ENCODE peak calls at places on chromosomes 6 and 20, in seven cellular contexts. W, V, R, U, J, B and C are unnamed samples.

GRCh38 chr20:8790442-8791074 is 278.3 kb upstream of the PLCB4 start:
- DNase-seq in W (peak; percentile 50), V (no peak), R (no peak), U (peak; percentile 63), J (peak; percentile 69), B (no peak), C (no peak)

GRCh38 chr20:2558581-2559301 is 22.4 kb downstream of the TMC2 start:
- DNase-seq in W (no peak), V (no peak), R (no peak), U (no peak), J (no peak), B (no peak), C (no peak)

GRCh38 chr6:127515234-127515793 is 3.8 kb downstream of the MTCL3 start:
- DNase-seq in W (peak; percentile 75), V (no peak), R (no peak), U (no peak), J (peak; percentile 89), B (no peak), C (no peak)

GRCh38 chr6:54074109-54074508 is 37.1 kb upstream of the MLIP start:
- DNase-seq in W (no peak), V (no peak), R (no peak), U (no peak), J (peak; percentile 69), B (no peak), C (no peak)

GRCh38 chr20:15890358-15890982 is 682.8 kb downstream of the KIF16B start:
- DNase-seq in W (no peak), V (no peak), R (no peak), U (no peak), J (no peak), B (no peak), C (no peak)

GRCh38 chr20:36463212-36464061 is 77.9 kb upstream of the MYL9 start:
- DNase-seq in W (no peak), V (no peak), R (no peak), U (peak; percentile 27), J (no peak), B (no peak), C (no peak)

GRCh38 chr6:138943089-138943625 is 44.9 kb downstream of the REPS1 start:
- DNase-seq in W (no peak), V (no peak), R (no peak), U (no peak), J (no peak), B (no peak), C (no peak)

GRCh38 chr20:35883341-35883777 is 70.9 kb downstream of the SCAND1 start:
- DNase-seq in W (no peak), V (no peak), R (no peak), U (no peak), J (peak; percentile 68), B (no peak), C (no peak)

GRCh38 chr20:57996465-57996864 is 232.0 kb downstream of the ANKRD60 start:
- DNase-seq in W (no peak), V (no peak), R (no peak), U (no peak), J (no peak), B (no peak), C (no peak)

GRCh38 chr6:24910850-24911712 is 24.7 kb downstream of the RIPOR2 start:
- DNase-seq in W (peak; percentile 81), V (peak; percentile 90), R (peak; percentile 57), U (no peak), J (peak; percentile 64), B (no peak), C (no peak)

GRCh38 chr20:22619272-22619671 is 34.9 kb upstream of the FOXA2 start:
- DNase-seq in W (no peak), V (no peak), R (no peak), U (no peak), J (peak; percentile 55), B (no peak), C (no peak)

GRCh38 chr6:37569317-37569716 is 69.6 kb upstream of the CCDC167 start:
- DNase-seq in W (no peak), V (no peak), R (no peak), U (no peak), J (no peak), B (no peak), C (no peak)

GRCh38 chr6:157806496-157807215 is 16.4 kb upstream of the SNX9 start:
- DNase-seq in W (no peak), V (no peak), R (no peak), U (no peak), J (peak; percentile 65), B (no peak), C (no peak)

GRCh38 chr6:149384464-149384863 is 15.6 kb upstream of the SUMO4 start:
- DNase-seq in W (no peak), V (no peak), R (no peak), U (no peak), J (no peak), B (no peak), C (no peak)

GRCh38 chr6:33344771-33345697 is 27.5 kb upstream of the ZBTB22 start:
- DNase-seq in W (peak; percentile 68), V (peak; percentile 64), R (peak; percentile 46), U (peak; percentile 70), J (peak; percentile 84), B (peak; percentile 29), C (no peak)

GRCh38 chr6:112879920-112880413 is 532.8 kb downstream of the RFPL4B start:
- DNase-seq in W (no peak), V (peak; percentile 50), R (no peak), U (peak; percentile 21), J (peak; percentile 44), B (no peak), C (no peak)

GRCh38 chr20:20395856-20396600 is 28.1 kb downstream of the INSM1 start:
- DNase-seq in W (no peak), V (no peak), R (no peak), U (no peak), J (no peak), B (no peak), C (no peak)

GRCh38 chr6:75157336-75157735 is 48.5 kb downstream of the COL12A1 start:
- DNase-seq in W (no peak), V (no peak), R (no peak), U (no peak), J (no peak), B (no peak), C (no peak)

GRCh38 chr6:57013501-57013900 is 33.0 kb upstream of the KIAA1586 start:
- DNase-seq in W (no peak), V (no peak), R (no peak), U (no peak), J (no peak), B (no peak), C (no peak)

GRCh38 chr6:41966214-41966920 is 24.8 kb upstream of the CCND3 start:
- DNase-seq in W (no peak), V (no peak), R (no peak), U (no peak), J (peak; percentile 31), B (no peak), C (no peak)

GRCh38 chr6:7974932-7975763 is 64.6 kb upstream of the TXNDC5 start:
- DNase-seq in W (peak; percentile 39), V (peak; percentile 83), R (peak; percentile 79), U (peak; percentile 82), J (peak; percentile 64), B (no peak), C (no peak)

GRCh38 chr6:34240329-34241248 is 3.9 kb downstream of the HMGA1 start:
- DNase-seq in W (no peak), V (no peak), R (no peak), U (peak; percentile 22), J (no peak), B (no peak), C (no peak)

GRCh38 chr20:36802326-36803223 is 29.0 kb upstream of the DSN1 start:
- DNase-seq in W (no peak), V (no peak), R (no peak), U (no peak), J (no peak), B (no peak), C (no peak)

GRCh38 chr20:1338096-1338495 is 9.2 kb upstream of the SDCBP2 start:
- DNase-seq in W (no peak), V (no peak), R (no peak), U (no peak), J (no peak), B (no peak), C (no peak)

GRCh38 chr20:1338801-1339200 is 9.9 kb upstream of the SDCBP2 start:
- DNase-seq in W (no peak), V (no peak), R (no peak), U (no peak), J (no peak), B (no peak), C (no peak)

GRCh38 chr20:1335961-1336698 is 7.2 kb upstream of the SDCBP2 start:
- DNase-seq in W (no peak), V (no peak), R (no peak), U (no peak), J (no peak), B (no peak), C (peak; percentile 82)

GRCh38 chr20:1336699-1337387 is 7.9 kb upstream of the SDCBP2 start:
- DNase-seq in W (no peak), V (peak; percentile 85), R (peak; percentile 56), U (peak; percentile 58), J (no peak), B (no peak), C (no peak)

DNA sequence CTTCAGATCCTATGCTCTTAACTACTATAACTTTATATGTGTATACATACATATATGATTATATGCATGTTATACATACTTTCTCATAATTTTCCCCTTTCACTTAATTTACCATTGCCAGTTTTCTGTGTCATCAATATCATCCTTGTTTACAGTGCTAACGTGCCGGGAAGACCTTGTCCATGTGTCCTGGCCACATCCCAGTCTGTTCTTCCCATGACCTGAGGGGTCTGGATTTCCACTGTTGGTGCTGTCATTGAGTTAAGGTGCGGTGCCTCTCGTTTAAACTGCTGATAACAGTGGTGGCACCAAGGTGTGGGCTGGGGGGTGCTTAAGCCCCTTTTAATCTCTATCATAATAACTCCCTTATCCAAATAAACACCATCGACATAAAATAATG is 8.5 kb upstream of the SDCBP2 start:
- DNase-seq in W (no peak), V (no peak), R (no peak), U (no peak), J (no peak), B (no peak), C (no peak)
- H3K27ac ChIP-seq in W (no peak overlapping the region), V (peak overlapping the region; percentile 5), R (no peak overlapping the region), U (no peak overlapping the region), J (no peak overlapping the region), B (no peak overlapping the region), C (no peak overlapping the region)

GRCh38 chr20:3823881-3824280 is 3.5 kb downstream of the AP5S1 start:
- DNase-seq in W (no peak), V (peak; percentile 23), R (no peak), U (no peak), J (no peak), B (no peak), C (no peak)
- H3K4me1 ChIP-seq in W (peaks cover 14% of the 10 kb centered on the region), V (peaks cover 7% of the 10 kb centered on the region), R (peaks cover 17% of the 10 kb centered on the region), U (peaks cover 3% of the 10 kb centered on the region), J (no peaks in the 10 kb centered on the region), B (peaks cover 15% of the 10 kb centered on the region), C (peaks cover 24% of the 10 kb centered on the region)

DNA sequence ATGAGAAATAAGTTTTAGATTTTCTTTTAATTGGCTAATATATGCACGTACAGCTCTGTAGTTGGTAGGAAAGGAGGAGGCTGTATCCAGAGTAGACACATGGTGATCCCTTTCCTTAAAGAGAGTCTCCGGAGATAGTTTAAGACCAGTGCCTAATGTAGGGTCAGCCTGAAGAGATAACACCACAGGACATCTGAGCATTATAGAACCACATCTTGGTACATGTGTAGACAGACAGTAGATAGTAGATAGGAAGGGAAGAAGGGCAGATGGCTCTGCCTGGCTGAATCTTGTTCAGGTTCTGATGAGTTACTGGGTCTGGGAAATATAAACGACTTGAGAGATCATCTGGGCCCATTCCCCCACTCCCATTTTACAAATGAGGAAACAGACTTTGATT is 18.5 kb downstream of the CHMP4B start:
- DNase-seq in W (no peak), V (no peak), R (no peak), U (no peak), J (no peak), B (no peak), C (no peak)
- H3K27ac ChIP-seq in W (no peak overlapping the region), V (peak overlapping the region; percentile 77), R (peak overlapping the region; percentile 76), U (no peak overlapping the region), J (no peak overlapping the region), B (peak overlapping the region; percentile 27), C (peak overlapping the region; percentile 61)

GRCh38 chr6:122408240-122408639 is 8.8 kb downstream of the HSF2 start:
- DNase-seq in W (no peak), V (no peak), R (no peak), U (no peak), J (no peak), B (no peak), C (no peak)
- H3K4me1 ChIP-seq in W (no peaks in the 10 kb centered on the region), V (peaks cover 75% of the 10 kb centered on the region), R (peaks cover 3% of the 10 kb centered on the region), U (no peaks in the 10 kb centered on the region), J (no peaks in the 10 kb centered on the region), B (no peaks in the 10 kb centered on the region), C (peaks cover 11% of the 10 kb centered on the region)